ENCODE peak calls at places on chromosomes 5 and 9, in eight cellular contexts. T is endothelial cell, G is natural killer cell, D is BE2C, Q is kidney, E is breast epithelium, C is K562, J is mesothelial cell of epicardium. M is an unnamed sample.

GRCh38 chr9:75990905-75991304 is 100.4 kb downstream of the PCSK5 start:
- DNase-seq in T (no peak), G (no peak), D (no peak), Q (no peak), E (no peak), C (no peak), J (no peak), M (no peak)

GRCh38 chr5:1409386-1410110 is 35.7 kb downstream of the SLC6A3 start:
- DNase-seq in T (peak; percentile 46), G (no peak), D (no peak), Q (peak; percentile 71), E (no peak), C (peak; percentile 56), J (peak; percentile 63), M (peak; percentile 46)

GRCh38 chr5:157558681-157559080 is 16.9 kb downstream of the ADAM19 start:
- DNase-seq in T (no peak), G (no peak), D (no peak), Q (no peak), E (no peak), C (no peak), J (no peak), M (no peak)

GRCh38 chr9:87122947-87123685 is 175.8 kb upstream of the GAS1 start:
- DNase-seq in T (no peak), G (no peak), D (no peak), Q (no peak), E (no peak), C (no peak), J (no peak), M (no peak)

GRCh38 chr5:149273237-149273636 is 1.6 kb downstream of the AFAP1L1 start:
- DNase-seq in T (no peak), G (no peak), D (no peak), Q (no peak), E (no peak), C (no peak), J (no peak), M (no peak)

GRCh38 chr5:43172779-43173178 is 19.2 kb upstream of the NIM1K start:
- DNase-seq in T (no peak), G (no peak), D (no peak), Q (no peak), E (no peak), C (no peak), J (no peak), M (no peak)

GRCh38 chr9:16422114-16422513 is 448.4 kb downstream of the BNC2 start:
- DNase-seq in T (no peak), G (no peak), D (peak; percentile 68), Q (no peak), E (no peak), C (no peak), J (no peak), M (no peak)

GRCh38 chr5:893711-894110 is 1.0 kb downstream of the TRIP13 start:
- DNase-seq in T (no peak), G (no peak), D (no peak), Q (no peak), E (no peak), C (no peak), J (no peak), M (no peak)

GRCh38 chr5:131635755-131636479 is 888 bp upstream of the RAPGEF6 start:
- DNase-seq in T (no peak), G (no peak), D (no peak), Q (peak; percentile 78), E (no peak), C (peak; percentile 15), J (peak; percentile 67), M (no peak)

GRCh38 chr9:123131258-123131657 is 97.8 kb downstream of the GPR21 start:
- DNase-seq in T (no peak), G (no peak), D (no peak), Q (no peak), E (no peak), C (no peak), J (no peak), M (no peak)

GRCh38 chr5:17896605-17897004 is 262.3 kb downstream of the TAF11L14 start:
- DNase-seq in T (no peak), G (no peak), D (no peak), Q (no peak), E (no peak), C (no peak), J (no peak), M (no peak)

GRCh38 chr5:170151105-170151831 is 45.6 kb downstream of the FOXI1 start:
- DNase-seq in T (no peak), G (no peak), D (no peak), Q (peak; percentile 79), E (no peak), C (peak; percentile 90), J (peak; percentile 65), M (peak; percentile 17)

GRCh38 chr9:127708952-127709587 is 2.3 kb downstream of the CFAP157 start:
- DNase-seq in T (no peak), G (no peak), D (no peak), Q (no peak), E (no peak), C (no peak), J (no peak), M (no peak)
- TF ChIP-seq CTCF in T (no peak), G (no peak), D (no peak), Q (no peak), E (no peak), C (no peak), J (no peak), M (no peak)

GRCh38 chr5:140882591-140882899 is 621 bp downstream of the PCDHA13 start:
- DNase-seq in T (peak; percentile 54), G (no peak), D (peak; percentile 78), Q (no peak), E (no peak), C (no peak), J (no peak), M (no peak)
- TF ChIP-seq CTCF in T (peak; percentile 39), G (no peak), D (peak; percentile 81), Q (no peak), E (no peak), C (no peak), J (no peak), M (no peak)

DNA sequence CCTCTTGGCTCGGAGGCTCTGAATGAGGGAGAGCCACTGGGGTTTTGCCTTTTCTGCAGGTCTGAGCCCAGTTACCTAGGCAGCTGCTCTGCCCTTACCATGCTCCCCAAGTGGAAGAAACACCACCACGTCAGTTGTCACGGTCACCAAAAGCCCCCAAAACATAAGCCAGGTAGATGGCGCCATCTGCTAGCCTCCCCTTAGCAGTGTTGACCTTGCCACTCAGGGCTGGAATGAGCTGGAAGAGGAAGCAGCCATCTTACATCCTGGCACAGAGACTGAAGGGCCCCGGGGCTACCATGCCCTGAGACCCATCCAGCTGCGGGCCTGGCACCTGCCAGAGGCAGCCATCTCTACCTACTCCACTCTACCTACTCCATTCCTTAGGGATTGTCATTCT is 7.4 kb downstream of the ZER1 start:
- DNase-seq in T (no peak), G (no peak), D (no peak), Q (no peak), E (no peak), C (no peak), J (no peak), M (no peak)
- TF ChIP-seq CTCF in T (no peak), G (no peak), D (peak; percentile 9), Q (no peak), E (no peak), C (peak; percentile 27), J (no peak), M (no peak)

DNA sequence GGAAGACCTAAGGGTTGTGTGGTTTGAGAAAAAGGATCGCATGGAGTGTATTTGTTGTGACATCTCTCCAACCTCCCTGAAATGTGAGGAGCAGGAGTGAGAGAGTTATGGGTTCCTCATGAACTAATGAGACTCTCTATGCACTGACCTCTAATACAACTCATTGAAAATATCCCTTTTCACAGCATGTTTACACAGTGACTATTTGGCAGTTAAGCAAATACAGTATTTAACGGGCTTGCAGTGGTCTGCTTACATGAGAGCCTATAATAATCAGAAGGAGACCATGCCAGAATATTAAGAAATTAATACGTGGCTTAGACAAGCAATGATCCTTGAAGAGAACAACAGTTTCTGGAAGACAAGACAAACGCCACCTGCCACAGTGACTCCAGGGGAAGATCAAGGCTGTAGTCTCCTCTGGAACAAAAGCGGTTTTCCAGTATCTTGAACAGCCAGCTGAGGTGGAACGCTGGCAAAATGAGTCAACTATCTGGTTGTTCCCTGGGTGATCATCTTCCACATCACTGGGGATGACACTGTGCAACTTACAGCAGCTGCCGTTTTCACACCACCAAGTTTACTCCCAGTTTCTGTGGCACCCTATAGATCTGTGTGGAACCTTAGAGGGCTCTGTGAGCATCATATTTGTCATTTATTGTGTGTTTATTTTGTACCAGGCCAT is 424.5 kb downstream of the DMAC1 start:
- DNase-seq in T (no peak), G (no peak), D (no peak), Q (no peak), E (no peak), C (no peak), J (no peak), M (no peak)
- TF ChIP-seq CTCF in T (no peak), G (no peak), D (no peak), Q (no peak), E (no peak), C (no peak), J (no peak), M (no peak)

GRCh38 chr5:150946351-150946905 is 41.6 kb upstream of the ZNF300 start:
- DNase-seq in T (no peak), G (no peak), D (no peak), Q (peak; percentile 93), E (peak; percentile 75), C (peak; percentile 80), J (no peak), M (no peak)
- TF ChIP-seq CTCF in T (no peak), G (no peak), D (no peak), Q (no peak), E (no peak), C (no peak), J (no peak), M (no peak)

DNA sequence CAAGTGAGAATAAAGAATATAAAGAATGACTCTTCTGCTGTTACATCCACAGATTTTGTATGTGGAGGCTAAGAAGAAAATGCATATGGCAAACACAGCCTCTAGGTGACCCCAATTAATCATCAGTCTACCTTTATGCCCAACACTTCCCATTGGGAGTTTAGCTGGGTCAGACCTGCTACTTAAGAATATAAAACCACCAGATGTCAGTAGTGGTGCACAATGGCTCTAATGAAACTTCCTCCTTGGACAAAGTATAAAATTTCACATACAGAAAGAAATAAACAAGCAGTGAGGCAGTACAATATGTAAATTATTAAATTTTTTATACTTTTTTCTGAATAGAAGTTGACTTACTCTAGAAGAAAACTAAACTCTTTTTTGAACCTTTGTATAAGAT is 539.9 kb downstream of the BRINP1 start:
- DNase-seq in T (no peak), G (no peak), D (no peak), Q (no peak), E (no peak), C (no peak), J (no peak), M (no peak)
- TF ChIP-seq CTCF in T (no peak), G (no peak), D (no peak), Q (peak; percentile 23), E (no peak), C (no peak), J (no peak), M (peak; percentile 43)

GRCh38 chr9:113150670-113151591 is at the start of gene SLC31A2:
- DNase-seq in T (peak; percentile 95), G (peak; percentile 77), D (peak; percentile 97), Q (peak; percentile 95), E (peak; percentile 86), C (peak; percentile 91), J (peak; percentile 90), M (peak; percentile 90)
- TF ChIP-seq CTCF in T (no peak), G (peak; percentile 56), D (peak; percentile 53), Q (no peak), E (no peak), C (peak; percentile 59), J (no peak), M (peak; percentile 52)

M was measured in progenitor cell of endocrine pancreas.